ENCODE peak calls at places on chromosome 1, in seven cellular contexts. One of them, this sample, is unnamed.
A peak's percentile ranks its signal among the peaks of the same experiment; 100 is the strongest.

GRCh38 chr1:39574646-39575045 is 1.9 kb downstream of the PABPC4 start:
- DNase-seq in cardiac fibroblast: peak; percentile 20
- DNase-seq in choroid plexus epithelial cell: peak; percentile 50
- DNase-seq in WERI-Rb-1: peak; percentile 40
- DNase-seq in RWPE1: peak; percentile 43
- DNase-seq in upper lobe of right lung: no peak
- DNase-seq in left ventricle myocardium inferior: no peak
- DNase-seq in this sample: no peak

GRCh38 chr1:198829948-198830347 is 191.1 kb downstream of the PTPRC start:
- DNase-seq in cardiac fibroblast: peak; percentile 32
- DNase-seq in choroid plexus epithelial cell: peak; percentile 70
- DNase-seq in WERI-Rb-1: no peak
- DNase-seq in RWPE1: no peak
- DNase-seq in upper lobe of right lung: no peak
- DNase-seq in left ventricle myocardium inferior: no peak
- DNase-seq in this sample: no peak

GRCh38 chr1:75625795-75626194 is 14.9 kb upstream of the SLC44A5 start:
- DNase-seq in cardiac fibroblast: no peak
- DNase-seq in choroid plexus epithelial cell: no peak
- DNase-seq in WERI-Rb-1: no peak
- DNase-seq in RWPE1: no peak
- DNase-seq in upper lobe of right lung: no peak
- DNase-seq in left ventricle myocardium inferior: no peak
- DNase-seq in this sample: no peak

GRCh38 chr1:160436975-160437374 is 36.6 kb downstream of the VANGL2 start:
- DNase-seq in cardiac fibroblast: no peak
- DNase-seq in choroid plexus epithelial cell: peak; percentile 24
- DNase-seq in WERI-Rb-1: no peak
- DNase-seq in RWPE1: no peak
- DNase-seq in upper lobe of right lung: no peak
- DNase-seq in left ventricle myocardium inferior: no peak
- DNase-seq in this sample: no peak

GRCh38 chr1:99710994-99711393 is 55.4 kb downstream of the FRRS1 start:
- DNase-seq in cardiac fibroblast: no peak
- DNase-seq in choroid plexus epithelial cell: no peak
- DNase-seq in WERI-Rb-1: no peak
- DNase-seq in RWPE1: no peak
- DNase-seq in upper lobe of right lung: no peak
- DNase-seq in left ventricle myocardium inferior: no peak
- DNase-seq in this sample: no peak

GRCh38 chr1:221783936-221784335 is 42.0 kb upstream of the DUSP10 start:
- DNase-seq in cardiac fibroblast: no peak
- DNase-seq in choroid plexus epithelial cell: no peak
- DNase-seq in WERI-Rb-1: no peak
- DNase-seq in RWPE1: no peak
- DNase-seq in upper lobe of right lung: no peak
- DNase-seq in left ventricle myocardium inferior: no peak
- DNase-seq in this sample: no peak

GRCh38 chr1:206001476-206001888 is 1.7 kb downstream of the RAB7B start:
- DNase-seq in cardiac fibroblast: peak; percentile 95
- DNase-seq in choroid plexus epithelial cell: peak; percentile 94
- DNase-seq in WERI-Rb-1: peak; percentile 18
- DNase-seq in RWPE1: peak; percentile 99
- DNase-seq in upper lobe of right lung: peak; percentile 72
- DNase-seq in left ventricle myocardium inferior: no peak
- DNase-seq in this sample: no peak

GRCh38 chr1:238962941-238963340 is 423.4 kb upstream of the CHRM3 start:
- DNase-seq in cardiac fibroblast: no peak
- DNase-seq in choroid plexus epithelial cell: no peak
- DNase-seq in WERI-Rb-1: no peak
- DNase-seq in RWPE1: no peak
- DNase-seq in upper lobe of right lung: no peak
- DNase-seq in left ventricle myocardium inferior: no peak
- DNase-seq in this sample: no peak

GRCh38 chr1:201958348-201958747 is 3.0 kb downstream of the TIMM17A start:
- DNase-seq in cardiac fibroblast: no peak
- DNase-seq in choroid plexus epithelial cell: no peak
- DNase-seq in WERI-Rb-1: no peak
- DNase-seq in RWPE1: no peak
- DNase-seq in upper lobe of right lung: no peak
- DNase-seq in left ventricle myocardium inferior: no peak
- DNase-seq in this sample: no peak

GRCh38 chr1:201955750-201956143 is 444 bp downstream of the TIMM17A start:
- DNase-seq in cardiac fibroblast: no peak
- DNase-seq in choroid plexus epithelial cell: no peak
- DNase-seq in WERI-Rb-1: no peak
- DNase-seq in RWPE1: no peak
- DNase-seq in upper lobe of right lung: no peak
- DNase-seq in left ventricle myocardium inferior: no peak
- DNase-seq in this sample: no peak

GRCh38 chr1:201954263-201955008 is 867 bp upstream of the TIMM17A start:
- DNase-seq in cardiac fibroblast: no peak
- DNase-seq in choroid plexus epithelial cell: no peak
- DNase-seq in WERI-Rb-1: no peak
- DNase-seq in RWPE1: no peak
- DNase-seq in upper lobe of right lung: no peak
- DNase-seq in left ventricle myocardium inferior: no peak
- DNase-seq in this sample: no peak

GRCh38 chr1:201949491-201949890 is 3.1 kb upstream of the LMOD1 start:
- DNase-seq in cardiac fibroblast: peak; percentile 39
- DNase-seq in choroid plexus epithelial cell: no peak
- DNase-seq in WERI-Rb-1: no peak
- DNase-seq in RWPE1: no peak
- DNase-seq in upper lobe of right lung: no peak
- DNase-seq in left ventricle myocardium inferior: no peak
- DNase-seq in this sample: no peak

DNA sequence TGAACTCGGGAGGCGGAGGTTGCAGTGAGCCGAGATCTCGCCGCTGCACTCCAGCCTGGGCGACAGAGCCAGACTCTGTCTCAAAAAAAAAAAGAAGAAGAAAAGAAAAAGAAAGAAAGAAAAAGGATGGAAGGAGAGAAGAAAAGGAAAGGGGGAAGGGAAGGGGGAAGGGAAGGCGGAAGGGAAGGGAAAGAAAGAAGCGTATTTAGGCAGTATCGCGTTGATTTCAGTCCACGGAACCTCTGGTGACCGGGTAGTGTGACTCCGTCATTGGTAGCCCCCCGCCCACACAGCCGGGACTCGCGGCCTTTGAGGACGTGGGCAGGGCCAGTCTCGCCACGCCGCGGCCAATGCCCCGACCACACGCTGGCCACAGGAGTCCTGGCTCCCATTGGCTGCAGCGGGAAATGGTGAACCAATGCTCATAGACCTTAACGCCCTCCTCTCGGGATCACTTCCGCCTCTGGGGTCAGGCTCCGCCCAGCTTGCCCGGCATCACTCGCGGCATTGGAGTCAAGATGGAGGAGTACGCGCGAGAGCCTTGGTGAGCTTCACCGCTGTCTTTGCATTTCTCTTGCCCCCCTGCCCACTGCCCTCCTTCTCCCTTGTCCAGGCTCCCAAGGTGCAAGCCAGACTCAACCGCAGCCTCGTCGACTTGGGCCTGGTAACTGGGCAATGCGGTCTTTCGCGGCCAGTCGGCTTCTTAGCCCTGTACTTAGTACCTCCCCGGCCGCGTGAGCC is at the start of gene TIMM17A:
- DNase-seq in cardiac fibroblast: peak; percentile 98
- DNase-seq in choroid plexus epithelial cell: peak; percentile 99
- DNase-seq in WERI-Rb-1: peak; percentile 100
- DNase-seq in RWPE1: peak; percentile 99
- DNase-seq in upper lobe of right lung: peak; percentile 98
- DNase-seq in left ventricle myocardium inferior: peak; percentile 96
- DNase-seq in this sample: peak; percentile 97
- TF ChIP-seq CTCF in cardiac fibroblast: no peak
- TF ChIP-seq CTCF in choroid plexus epithelial cell: no peak
- TF ChIP-seq CTCF in WERI-Rb-1: peak; percentile 11
- TF ChIP-seq CTCF in RWPE1: no peak
- TF ChIP-seq CTCF in upper lobe of right lung: no peak
- TF ChIP-seq CTCF in left ventricle myocardium inferior: no peak
- TF ChIP-seq CTCF in this sample: no peak

GRCh38 chr1:5981009-5981380 is 11.2 kb downstream of the NPHP4 start:
- DNase-seq in cardiac fibroblast: no peak
- DNase-seq in choroid plexus epithelial cell: no peak
- DNase-seq in WERI-Rb-1: no peak
- DNase-seq in RWPE1: no peak
- DNase-seq in upper lobe of right lung: peak; percentile 45
- DNase-seq in left ventricle myocardium inferior: no peak
- DNase-seq in this sample: no peak

GRCh38 chr1:5978452-5978851 is 13.8 kb downstream of the NPHP4 start:
- DNase-seq in cardiac fibroblast: no peak
- DNase-seq in choroid plexus epithelial cell: no peak
- DNase-seq in WERI-Rb-1: no peak
- DNase-seq in RWPE1: no peak
- DNase-seq in upper lobe of right lung: peak; percentile 66
- DNase-seq in left ventricle myocardium inferior: no peak
- DNase-seq in this sample: no peak

GRCh38 chr1:5979536-5980313 is 12.5 kb downstream of the NPHP4 start:
- DNase-seq in cardiac fibroblast: no peak
- DNase-seq in choroid plexus epithelial cell: no peak
- DNase-seq in WERI-Rb-1: no peak
- DNase-seq in RWPE1: no peak
- DNase-seq in upper lobe of right lung: peak; percentile 57
- DNase-seq in left ventricle myocardium inferior: no peak
- DNase-seq in this sample: no peak

GRCh38 chr1:5982276-5982675 is 9.9 kb downstream of the NPHP4 start:
- DNase-seq in cardiac fibroblast: no peak
- DNase-seq in choroid plexus epithelial cell: no peak
- DNase-seq in WERI-Rb-1: no peak
- DNase-seq in RWPE1: no peak
- DNase-seq in upper lobe of right lung: no peak
- DNase-seq in left ventricle myocardium inferior: no peak
- DNase-seq in this sample: no peak

DNA sequence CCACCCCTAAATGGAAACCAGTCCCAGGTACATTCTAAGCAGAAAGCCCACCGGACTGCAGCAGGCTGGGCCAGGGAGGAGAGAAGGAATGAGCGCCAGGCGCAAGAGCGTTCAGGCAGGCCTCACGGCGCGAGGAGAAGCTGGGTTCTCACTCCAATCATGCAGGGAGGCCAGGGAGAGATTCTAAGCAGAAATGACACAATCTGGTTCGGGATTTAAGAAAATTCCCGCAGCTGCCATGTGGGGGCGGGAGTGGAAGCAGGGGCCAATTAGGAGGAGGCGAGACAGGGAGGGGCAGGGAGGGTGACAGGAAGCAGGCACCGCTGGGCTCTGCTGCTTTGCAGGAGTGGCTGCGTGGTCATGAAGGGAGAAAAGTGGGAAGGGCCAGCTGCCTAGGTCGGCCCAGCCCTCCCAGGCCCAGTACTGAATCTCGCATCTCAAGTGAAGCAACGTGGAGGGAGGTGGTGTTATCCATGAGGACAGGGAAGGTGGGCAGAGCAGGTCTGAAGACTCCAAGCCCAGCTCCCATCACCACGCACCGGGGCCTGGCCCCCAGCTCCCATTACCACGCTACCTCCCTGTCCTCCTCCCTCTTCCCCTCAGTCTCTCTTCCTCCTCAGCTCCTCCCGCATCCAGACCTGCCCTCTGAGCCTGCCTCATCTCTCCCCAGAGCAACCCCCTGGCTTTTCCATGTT is 11.8 kb downstream of the NPHP4 start:
- DNase-seq in cardiac fibroblast: peak; percentile 65
- DNase-seq in choroid plexus epithelial cell: peak; percentile 56
- DNase-seq in WERI-Rb-1: peak; percentile 92
- DNase-seq in RWPE1: no peak
- DNase-seq in upper lobe of right lung: peak; percentile 69
- DNase-seq in left ventricle myocardium inferior: peak; percentile 73
- DNase-seq in this sample: no peak
- TF ChIP-seq CTCF in cardiac fibroblast: peak; percentile 31
- TF ChIP-seq CTCF in choroid plexus epithelial cell: peak; percentile 40
- TF ChIP-seq CTCF in WERI-Rb-1: peak; percentile 46
- TF ChIP-seq CTCF in RWPE1: no peak
- TF ChIP-seq CTCF in upper lobe of right lung: no peak
- TF ChIP-seq CTCF in left ventricle myocardium inferior: peak; percentile 26
- TF ChIP-seq CTCF in this sample: no peak

GRCh38 chr1:26469558-26469957 is 2.7 kb upstream of the HMGN2 start:
- DNase-seq in cardiac fibroblast: no peak
- DNase-seq in choroid plexus epithelial cell: no peak
- DNase-seq in WERI-Rb-1: peak; percentile 73
- DNase-seq in RWPE1: no peak
- DNase-seq in upper lobe of right lung: no peak
- DNase-seq in left ventricle myocardium inferior: no peak
- DNase-seq in this sample: no peak

GRCh38 chr1:26472330-26472900 is at the start of gene HMGN2:
- DNase-seq in cardiac fibroblast: peak; percentile 89
- DNase-seq in choroid plexus epithelial cell: peak; percentile 90
- DNase-seq in WERI-Rb-1: peak; percentile 97
- DNase-seq in RWPE1: peak; percentile 85
- DNase-seq in upper lobe of right lung: peak; percentile 96
- DNase-seq in left ventricle myocardium inferior: peak; percentile 89
- DNase-seq in this sample: peak; percentile 89

GRCh38 chr1:26471201-26471497 is 1.1 kb upstream of the HMGN2 start:
- DNase-seq in cardiac fibroblast: peak; percentile 17
- DNase-seq in choroid plexus epithelial cell: no peak
- DNase-seq in WERI-Rb-1: peak; percentile 85
- DNase-seq in RWPE1: no peak
- DNase-seq in upper lobe of right lung: no peak
- DNase-seq in left ventricle myocardium inferior: no peak
- DNase-seq in this sample: no peak

GRCh38 chr1:26472901-26473845 is 933 bp downstream of the HMGN2 start:
- DNase-seq in cardiac fibroblast: peak; percentile 94
- DNase-seq in choroid plexus epithelial cell: peak; percentile 96
- DNase-seq in WERI-Rb-1: peak; percentile 93
- DNase-seq in RWPE1: peak; percentile 94
- DNase-seq in upper lobe of right lung: peak; percentile 98
- DNase-seq in left ventricle myocardium inferior: peak; percentile 95
- DNase-seq in this sample: peak; percentile 99

DNA sequence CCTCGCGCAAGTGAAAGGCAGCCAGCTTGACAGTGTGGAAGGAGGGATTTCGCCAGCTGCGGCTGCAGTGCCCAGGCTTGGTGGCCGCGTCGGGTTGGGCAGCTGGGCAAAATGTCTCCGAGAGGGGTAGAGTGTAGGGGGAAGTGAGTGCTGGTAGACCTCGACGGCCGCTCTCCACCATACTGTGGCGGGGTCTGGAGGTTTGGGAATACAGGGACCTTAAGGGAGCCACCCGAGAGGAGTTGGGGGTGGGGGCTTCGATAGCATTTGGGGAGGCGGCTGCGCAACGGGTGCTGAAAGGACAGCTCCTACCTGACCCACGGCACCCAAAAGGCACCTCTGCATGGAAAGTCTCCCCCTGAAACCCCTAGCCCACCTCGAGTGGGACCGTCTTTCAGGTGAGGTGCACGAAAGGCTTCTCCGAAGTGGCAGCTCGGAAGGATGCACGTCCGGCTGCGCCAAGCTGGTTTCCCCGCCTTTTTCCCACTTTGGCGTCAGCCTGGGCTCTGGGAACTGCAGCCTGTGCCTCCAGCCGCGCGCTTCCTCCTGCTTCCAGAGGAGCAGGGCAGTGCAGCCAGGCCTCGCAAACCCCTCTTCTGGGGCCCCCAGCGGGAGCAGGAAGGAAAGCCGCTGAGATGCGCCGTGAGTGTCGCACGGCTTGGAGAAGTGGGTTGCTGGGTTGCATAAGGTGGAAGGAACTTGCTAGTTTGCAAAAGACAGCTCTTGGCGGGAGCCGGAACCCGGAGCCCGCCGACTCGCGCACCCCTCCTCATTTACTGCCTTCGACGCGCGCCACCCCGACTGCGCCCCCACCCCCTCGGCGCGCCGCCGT is 526 bp upstream of the HMGN2 start:
- DNase-seq in cardiac fibroblast: peak; percentile 72
- DNase-seq in choroid plexus epithelial cell: peak; percentile 81
- DNase-seq in WERI-Rb-1: no peak
- DNase-seq in RWPE1: peak; percentile 44
- DNase-seq in upper lobe of right lung: peak; percentile 90
- DNase-seq in left ventricle myocardium inferior: peak; percentile 65
- DNase-seq in this sample: peak; percentile 64
- TF ChIP-seq CTCF in cardiac fibroblast: no peak
- TF ChIP-seq CTCF in choroid plexus epithelial cell: no peak
- TF ChIP-seq CTCF in WERI-Rb-1: no peak
- TF ChIP-seq CTCF in RWPE1: no peak
- TF ChIP-seq CTCF in upper lobe of right lung: peak; percentile 1
- TF ChIP-seq CTCF in left ventricle myocardium inferior: no peak
- TF ChIP-seq CTCF in this sample: no peak

GRCh38 chr1:5857011-5857410 is 135.2 kb downstream of the NPHP4 start:
- DNase-seq in cardiac fibroblast: no peak
- DNase-seq in choroid plexus epithelial cell: no peak
- DNase-seq in WERI-Rb-1: no peak
- DNase-seq in RWPE1: no peak
- DNase-seq in upper lobe of right lung: no peak
- DNase-seq in left ventricle myocardium inferior: no peak
- DNase-seq in this sample: no peak
- TF ChIP-seq CTCF in cardiac fibroblast: no peak
- TF ChIP-seq CTCF in choroid plexus epithelial cell: no peak
- TF ChIP-seq CTCF in WERI-Rb-1: no peak
- TF ChIP-seq CTCF in RWPE1: no peak
- TF ChIP-seq CTCF in upper lobe of right lung: no peak
- TF ChIP-seq CTCF in left ventricle myocardium inferior: no peak
- TF ChIP-seq CTCF in this sample: no peak